ENCODE peak calls at places on chromosome 20, in six cellular contexts. One of them, this sample, is unnamed.

GRCh38 chr20:44211177-44212039 is 837 bp upstream of the OSER1 start:
- DNase-seq in cardiac muscle cell: peak; percentile 40
- DNase-seq in left ventricle myocardium inferior: no peak
- DNase-seq in ovary: no peak
- DNase-seq in right atrium auricular region: peak; percentile 51
- DNase-seq in hepatocyte: peak; percentile 51
- DNase-seq in this sample: no peak

GRCh38 chr20:37734228-37734980 is 40.6 kb downstream of the CTNNBL1 start:
- DNase-seq in hepatocyte: no peak
- DNase-seq in right atrium auricular region: no peak
- DNase-seq in left ventricle myocardium inferior: no peak
- DNase-seq in cardiac muscle cell: peak; percentile 87
- DNase-seq in ovary: no peak
- DNase-seq in this sample: no peak

GRCh38 chr20:30489604-30490003 is 767.9 kb upstream of the DEFB115 start:
- DNase-seq in hepatocyte: no peak
- DNase-seq in right atrium auricular region: no peak
- DNase-seq in ovary: no peak
- DNase-seq in cardiac muscle cell: no peak
- DNase-seq in left ventricle myocardium inferior: no peak
- DNase-seq in this sample: no peak

GRCh38 chr20:39899881-39900280 is 789.2 kb downstream of the MAFB start:
- DNase-seq in right atrium auricular region: no peak
- DNase-seq in ovary: no peak
- DNase-seq in hepatocyte: no peak
- DNase-seq in left ventricle myocardium inferior: no peak
- DNase-seq in cardiac muscle cell: no peak
- DNase-seq in this sample: no peak

GRCh38 chr20:48923149-48923718 is 1.7 kb downstream of the ARFGEF2 start:
- DNase-seq in left ventricle myocardium inferior: no peak
- DNase-seq in right atrium auricular region: no peak
- DNase-seq in hepatocyte: no peak
- DNase-seq in cardiac muscle cell: peak; percentile 51
- DNase-seq in ovary: no peak
- DNase-seq in this sample: no peak

GRCh38 chr20:33664085-33664761 is 2.1 kb downstream of the C20orf144 start:
- DNase-seq in ovary: peak; percentile 52
- DNase-seq in hepatocyte: no peak
- DNase-seq in right atrium auricular region: no peak
- DNase-seq in left ventricle myocardium inferior: peak; percentile 5
- DNase-seq in cardiac muscle cell: no peak
- DNase-seq in this sample: no peak

GRCh38 chr20:36544134-36545018 is 3.1 kb downstream of the MYL9 start:
- DNase-seq in left ventricle myocardium inferior: peak; percentile 70
- DNase-seq in ovary: peak; percentile 61
- DNase-seq in hepatocyte: no peak
- DNase-seq in cardiac muscle cell: peak; percentile 62
- DNase-seq in right atrium auricular region: no peak
- DNase-seq in this sample: peak; percentile 70

GRCh38 chr20:63979549-63980316 is at the start of gene SAMD10:
- DNase-seq in ovary: peak; percentile 61
- DNase-seq in right atrium auricular region: no peak
- DNase-seq in cardiac muscle cell: peak; percentile 37
- DNase-seq in hepatocyte: peak; percentile 80
- DNase-seq in left ventricle myocardium inferior: no peak
- DNase-seq in this sample: no peak

GRCh38 chr20:41004561-41005360 is 23.9 kb upstream of the TOP1 start:
- DNase-seq in left ventricle myocardium inferior: no peak
- DNase-seq in right atrium auricular region: no peak
- DNase-seq in ovary: no peak
- DNase-seq in cardiac muscle cell: no peak
- DNase-seq in hepatocyte: no peak
- DNase-seq in this sample: no peak

GRCh38 chr20:36573798-36574277 is 441 bp downstream of the TGIF2 start:
- DNase-seq in right atrium auricular region: no peak
- DNase-seq in ovary: no peak
- DNase-seq in cardiac muscle cell: no peak
- DNase-seq in hepatocyte: no peak
- DNase-seq in left ventricle myocardium inferior: peak; percentile 43
- DNase-seq in this sample: peak; percentile 68

GRCh38 chr20:24873015-24873620 is 76.0 kb upstream of the CST7 start:
- DNase-seq in cardiac muscle cell: no peak
- DNase-seq in hepatocyte: no peak
- DNase-seq in left ventricle myocardium inferior: no peak
- DNase-seq in right atrium auricular region: peak; percentile 50
- DNase-seq in ovary: no peak
- DNase-seq in this sample: no peak

GRCh38 chr20:56991516-56991915 is 274.9 kb downstream of the BMP7 start:
- DNase-seq in left ventricle myocardium inferior: no peak
- DNase-seq in right atrium auricular region: no peak
- DNase-seq in ovary: no peak
- DNase-seq in hepatocyte: no peak
- DNase-seq in cardiac muscle cell: no peak
- DNase-seq in this sample: no peak

GRCh38 chr20:51738877-51739447 is 29.2 kb downstream of the ATP9A start:
- DNase-seq in hepatocyte: peak; percentile 42
- DNase-seq in right atrium auricular region: no peak
- DNase-seq in cardiac muscle cell: no peak
- DNase-seq in ovary: no peak
- DNase-seq in left ventricle myocardium inferior: no peak
- DNase-seq in this sample: no peak

GRCh38 chr20:47489448-47489872 is 12.2 kb upstream of the NCOA3 start:
- DNase-seq in hepatocyte: no peak
- DNase-seq in left ventricle myocardium inferior: no peak
- DNase-seq in right atrium auricular region: peak; percentile 67
- DNase-seq in ovary: no peak
- DNase-seq in cardiac muscle cell: no peak
- DNase-seq in this sample: peak; percentile 60

GRCh38 chr20:63461364-63461763 is 11.1 kb downstream of the KCNQ2 start:
- DNase-seq in ovary: no peak
- DNase-seq in right atrium auricular region: no peak
- DNase-seq in hepatocyte: peak; percentile 59
- DNase-seq in cardiac muscle cell: no peak
- DNase-seq in left ventricle myocardium inferior: no peak
- DNase-seq in this sample: no peak

GRCh38 chr20:43940518-43941225 is 26.0 kb downstream of the TOX2 start:
- DNase-seq in cardiac muscle cell: no peak
- DNase-seq in hepatocyte: no peak
- DNase-seq in right atrium auricular region: no peak
- DNase-seq in ovary: no peak
- DNase-seq in left ventricle myocardium inferior: no peak
- DNase-seq in this sample: no peak

GRCh38 chr20:5000263-5001173 is 792 bp downstream of the SLC23A2 start:
- DNase-seq in left ventricle myocardium inferior: peak; percentile 43
- DNase-seq in right atrium auricular region: peak; percentile 79
- DNase-seq in cardiac muscle cell: no peak
- DNase-seq in ovary: peak; percentile 51
- DNase-seq in hepatocyte: peak; percentile 34
- DNase-seq in this sample: peak; percentile 65

GRCh38 chr20:5001174-5002076 is at the start of gene SLC23A2:
- DNase-seq in right atrium auricular region: no peak
- DNase-seq in ovary: peak; percentile 67
- DNase-seq in left ventricle myocardium inferior: peak; percentile 57
- DNase-seq in cardiac muscle cell: peak; percentile 32
- DNase-seq in hepatocyte: peak; percentile 71
- DNase-seq in this sample: peak; percentile 62

GRCh38 chr20:4999788-5000187 is 1.5 kb downstream of the SLC23A2 start:
- DNase-seq in right atrium auricular region: no peak
- DNase-seq in cardiac muscle cell: no peak
- DNase-seq in ovary: no peak
- DNase-seq in left ventricle myocardium inferior: no peak
- DNase-seq in hepatocyte: no peak
- DNase-seq in this sample: no peak

GRCh38 chr20:4997207-4997606 is 4.1 kb downstream of the SLC23A2 start:
- DNase-seq in right atrium auricular region: no peak
- DNase-seq in ovary: no peak
- DNase-seq in hepatocyte: no peak
- DNase-seq in left ventricle myocardium inferior: no peak
- DNase-seq in cardiac muscle cell: no peak
- DNase-seq in this sample: no peak

GRCh38 chr20:4998160-4998651 is 3.1 kb downstream of the SLC23A2 start:
- DNase-seq in ovary: no peak
- DNase-seq in hepatocyte: no peak
- DNase-seq in cardiac muscle cell: no peak
- DNase-seq in left ventricle myocardium inferior: no peak
- DNase-seq in right atrium auricular region: no peak
- DNase-seq in this sample: no peak
- TF ChIP-seq CTCF in ovary: no peak
- TF ChIP-seq CTCF in hepatocyte: no peak
- TF ChIP-seq CTCF in cardiac muscle cell: peak; percentile 5
- TF ChIP-seq CTCF in left ventricle myocardium inferior: no peak
- TF ChIP-seq CTCF in right atrium auricular region: no peak
- TF ChIP-seq CTCF in this sample: no peak

GRCh38 chr20:21557246-21557982 is 43.5 kb upstream of the NKX2-2 start:
- DNase-seq in ovary: no peak
- DNase-seq in right atrium auricular region: no peak
- DNase-seq in left ventricle myocardium inferior: no peak
- DNase-seq in hepatocyte: no peak
- DNase-seq in cardiac muscle cell: no peak
- DNase-seq in this sample: no peak

GRCh38 chr20:21554985-21555384 is 41.1 kb upstream of the NKX2-2 start:
- DNase-seq in ovary: no peak
- DNase-seq in right atrium auricular region: no peak
- DNase-seq in cardiac muscle cell: no peak
- DNase-seq in hepatocyte: no peak
- DNase-seq in left ventricle myocardium inferior: no peak
- DNase-seq in this sample: no peak

GRCh38 chr20:21555470-21556120 is 41.7 kb upstream of the NKX2-2 start:
- DNase-seq in left ventricle myocardium inferior: no peak
- DNase-seq in right atrium auricular region: no peak
- DNase-seq in ovary: no peak
- DNase-seq in hepatocyte: no peak
- DNase-seq in cardiac muscle cell: no peak
- DNase-seq in this sample: no peak

GRCh38 chr20:21554376-21554890 is 40.6 kb upstream of the NKX2-2 start:
- DNase-seq in left ventricle myocardium inferior: no peak
- DNase-seq in hepatocyte: no peak
- DNase-seq in ovary: no peak
- DNase-seq in cardiac muscle cell: no peak
- DNase-seq in right atrium auricular region: no peak
- DNase-seq in this sample: no peak

GRCh38 chr20:21556398-21556797 is 42.5 kb upstream of the NKX2-2 start:
- DNase-seq in hepatocyte: no peak
- DNase-seq in right atrium auricular region: no peak
- DNase-seq in left ventricle myocardium inferior: no peak
- DNase-seq in ovary: no peak
- DNase-seq in cardiac muscle cell: no peak
- DNase-seq in this sample: no peak
- H3K4me1 ChIP-seq in hepatocyte: no peaks in the 10 kb centered on the region
- H3K4me1 ChIP-seq in right atrium auricular region: no peaks in the 10 kb centered on the region
- H3K4me1 ChIP-seq in left ventricle myocardium inferior: no peaks in the 10 kb centered on the region
- H3K4me1 ChIP-seq in ovary: no peaks in the 10 kb centered on the region
- H3K4me1 ChIP-seq in cardiac muscle cell: no peaks in the 10 kb centered on the region
- H3K4me1 ChIP-seq in this sample: no peaks in the 10 kb centered on the region

DNA sequence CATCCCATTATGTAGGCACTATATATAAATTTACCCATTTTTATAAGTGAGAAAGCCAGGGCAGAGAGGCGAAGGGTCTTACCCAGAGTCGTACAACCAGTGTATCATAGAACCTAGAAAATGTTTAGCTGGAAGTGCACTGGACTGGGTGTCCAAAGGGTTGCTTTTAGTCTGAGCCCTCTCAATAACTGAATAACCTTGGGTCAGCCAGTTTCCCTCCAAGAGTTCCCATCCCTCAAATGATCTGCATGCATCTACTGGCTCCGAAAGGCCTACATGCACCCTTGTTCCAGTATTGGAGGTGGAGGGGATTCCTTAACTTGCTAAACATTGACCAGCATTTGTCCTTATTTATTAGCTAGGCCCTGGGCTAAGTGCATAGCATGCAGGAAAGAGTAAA is 3.8 kb downstream of the SNPH start:
- DNase-seq in left ventricle myocardium inferior: no peak
- DNase-seq in cardiac muscle cell: no peak
- DNase-seq in right atrium auricular region: no peak
- DNase-seq in ovary: no peak
- DNase-seq in hepatocyte: no peak
- DNase-seq in this sample: no peak
- TF ChIP-seq CTCF in left ventricle myocardium inferior: no peak
- TF ChIP-seq CTCF in cardiac muscle cell: no peak
- TF ChIP-seq CTCF in right atrium auricular region: no peak
- TF ChIP-seq CTCF in ovary: no peak
- TF ChIP-seq CTCF in hepatocyte: no peak
- TF ChIP-seq CTCF in this sample: no peak

GRCh38 chr20:10059006-10059405 is 24.2 kb downstream of the ANKEF1 start:
- DNase-seq in cardiac muscle cell: no peak
- DNase-seq in right atrium auricular region: no peak
- DNase-seq in ovary: no peak
- DNase-seq in hepatocyte: no peak
- DNase-seq in left ventricle myocardium inferior: no peak
- DNase-seq in this sample: no peak
- H3K4me1 ChIP-seq in cardiac muscle cell: no peaks in the 10 kb centered on the region
- H3K4me1 ChIP-seq in right atrium auricular region: no peaks in the 10 kb centered on the region
- H3K4me1 ChIP-seq in ovary: no peaks in the 10 kb centered on the region
- H3K4me1 ChIP-seq in hepatocyte: no peaks in the 10 kb centered on the region
- H3K4me1 ChIP-seq in left ventricle myocardium inferior: no peaks in the 10 kb centered on the region
- H3K4me1 ChIP-seq in this sample: no peaks in the 10 kb centered on the region

DNA sequence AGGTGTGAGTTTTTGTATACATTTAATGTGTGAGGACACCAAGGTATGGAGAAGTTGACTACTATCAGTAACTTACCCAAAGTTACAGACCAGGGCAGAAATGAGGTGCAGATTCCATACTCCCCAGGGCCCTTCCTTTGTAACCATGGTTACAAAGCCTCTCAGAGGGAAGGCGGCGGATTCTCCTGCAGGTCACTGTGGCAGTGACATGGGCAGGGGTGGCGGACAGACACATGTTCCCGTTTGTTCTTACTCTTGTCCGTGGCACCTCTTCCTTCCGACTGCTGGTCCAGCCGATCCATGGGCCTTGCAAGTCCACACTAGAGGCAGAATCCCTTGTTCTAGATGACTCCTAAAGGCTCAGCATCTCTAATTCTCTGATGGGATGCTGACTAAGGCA is 43.0 kb downstream of the PDYN start:
- DNase-seq in cardiac muscle cell: no peak
- DNase-seq in right atrium auricular region: no peak
- DNase-seq in ovary: no peak
- DNase-seq in left ventricle myocardium inferior: no peak
- DNase-seq in hepatocyte: no peak
- DNase-seq in this sample: no peak
- TF ChIP-seq CTCF in cardiac muscle cell: no peak
- TF ChIP-seq CTCF in right atrium auricular region: no peak
- TF ChIP-seq CTCF in ovary: no peak
- TF ChIP-seq CTCF in left ventricle myocardium inferior: no peak
- TF ChIP-seq CTCF in hepatocyte: no peak
- TF ChIP-seq CTCF in this sample: no peak

This sample was measured in lower lobe of right lung.